ENCODE peak calls at places on chromosome 1, in four cellular contexts. A is NCI-H2081, B is endothelial cell, R is cardiac muscle cell. M is an unnamed sample.

GRCh38 chr1:245588250-245588649 is 433.5 kb downstream of the KIF26B start:
- DNase-seq in A (no peak), B (no peak), R (peak; percentile 38), M (no peak)

GRCh38 chr1:209486861-209487260 is 96.7 kb upstream of the CAMK1G start:
- DNase-seq in A (no peak), B (no peak), R (no peak), M (no peak)

GRCh38 chr1:47233165-47233564 is 1.1 kb upstream of the TAL1 start:
- DNase-seq in A (no peak), B (no peak), R (no peak), M (no peak)

GRCh38 chr1:1550591-1551432 is 10.4 kb upstream of the TMEM240 start:
- DNase-seq in A (no peak), B (no peak), R (peak; percentile 57), M (no peak)

GRCh38 chr1:94357661-94358060 is 60.5 kb upstream of the ABCD3 start:
- DNase-seq in A (no peak), B (no peak), R (no peak), M (no peak)

GRCh38 chr1:35452086-35452485 is 105.1 kb downstream of the KIAA0319L start:
- DNase-seq in A (no peak), B (no peak), R (peak; percentile 23), M (no peak)

GRCh38 chr1:247294282-247294681 is 37.4 kb downstream of the ZNF496 start:
- DNase-seq in A (no peak), B (no peak), R (no peak), M (no peak)

GRCh38 chr1:203038891-203039608 is 12.8 kb downstream of the PPFIA4 start:
- DNase-seq in A (peak; percentile 84), B (peak; percentile 78), R (peak; percentile 84), M (peak; percentile 75)

GRCh38 chr1:161725888-161726630 is 4.7 kb downstream of the FCRLB start:
- DNase-seq in A (peak; percentile 12), B (peak; percentile 21), R (no peak), M (peak; percentile 73)

GRCh38 chr1:189706594-189706993 is 771.1 kb downstream of the BRINP3 start:
- DNase-seq in A (no peak), B (no peak), R (no peak), M (no peak)